ENCODE peak calls at places on chromosomes 6 and 20, in six cellular contexts. P is neural crest cell, C is Panc1, R is breast epithelium, H is hepatocyte, J is AG04450. X is an unnamed sample.

GRCh38 chr6:53896237-53896636 is 101.4 kb downstream of the LRRC1 start:
- DNase-seq in P (no peak), C (no peak), R (no peak), H (no peak), J (no peak), X (no peak)

GRCh38 chr6:10429638-10430427 is 15.0 kb upstream of the TFAP2A start:
- DNase-seq in P (no peak), C (no peak), R (no peak), H (peak), J (no peak), X (no peak)

GRCh38 chr6:145789443-145789842 is 25.2 kb downstream of the FBXO30 start:
- DNase-seq in P (no peak), C (no peak), R (no peak), H (no peak), J (peak), X (no peak)

GRCh38 chr6:111418971-111419693 is 63.9 kb downstream of the REV3L start:
- DNase-seq in P (no peak), C (no peak), R (no peak), H (no peak), J (peak), X (no peak)

GRCh38 chr6:140475086-140475485 is 1100.6 kb upstream of the CITED2 start:
- DNase-seq in P (no peak), C (no peak), R (no peak), H (no peak), J (no peak), X (no peak)

GRCh38 chr6:160177220-160177619 is 55.6 kb downstream of the SLC22A1 start:
- DNase-seq in P (no peak), C (no peak), R (no peak), H (no peak), J (no peak), X (no peak)

GRCh38 chr20:472889-473292 is 10.6 kb upstream of the TBC1D20 start:
- DNase-seq in P (no peak), C (no peak), R (no peak), H (no peak), J (no peak), X (no peak)

GRCh38 chr6:97765480-97765879 is 482.5 kb upstream of the MMS22L start:
- DNase-seq in P (no peak), C (no peak), R (no peak), H (no peak), J (no peak), X (no peak)

GRCh38 chr6:38012573-38012972 is 193.0 kb downstream of the ZFAND3 start:
- DNase-seq in P (peak), C (peak), R (no peak), H (peak), J (peak), X (peak)

GRCh38 chr20:62466071-62466760 is 9.6 kb downstream of the GATA5 start:
- DNase-seq in P (no peak), C (no peak), R (no peak), H (no peak), J (no peak), X (no peak)

GRCh38 chr20:13739726-13740649 is 44.7 kb downstream of the ESF1 start:
- DNase-seq in P (no peak), C (no peak), R (no peak), H (no peak), J (no peak), X (no peak)

GRCh38 chr6:129370268-129370916 is 339.6 kb downstream of the ARHGAP18 start:
- DNase-seq in P (peak), C (peak), R (no peak), H (peak), J (peak), X (no peak)

GRCh38 chr6:110217255-110217654 is 37.0 kb downstream of the CDC40 start:
- DNase-seq in P (no peak), C (no peak), R (no peak), H (no peak), J (peak), X (no peak)

GRCh38 chr20:4898282-4898681 is 103.0 kb downstream of the SLC23A2 start:
- DNase-seq in P (no peak), C (no peak), R (no peak), H (peak), J (peak), X (no peak)

GRCh38 chr6:6699741-6700367 is 111.3 kb downstream of the LY86 start:
- DNase-seq in P (no peak), C (no peak), R (peak), H (peak), J (peak), X (no peak)

GRCh38 chr6:89944826-89945407 is 50.6 kb downstream of the GJA10 start:
- DNase-seq in P (no peak), C (no peak), R (no peak), H (no peak), J (no peak), X (no peak)

GRCh38 chr6:43916924-43917877 is 147.2 kb downstream of the VEGFA start:
- DNase-seq in P (no peak), C (no peak), R (no peak), H (peak), J (no peak), X (no peak)

GRCh38 chr20:41047279-41047974 is 18.8 kb downstream of the TOP1 start:
- DNase-seq in P (no peak), C (no peak), R (no peak), H (no peak), J (no peak), X (no peak)

GRCh38 chr20:62141397-62142251 is 1.6 kb downstream of the PSMA7 start:
- DNase-seq in P (no peak), C (no peak), R (no peak), H (peak), J (no peak), X (no peak)

GRCh38 chr6:85483041-85483700 is 33.3 kb downstream of the NT5E start:
- DNase-seq in P (peak), C (no peak), R (peak), H (peak), J (no peak), X (peak)

GRCh38 chr20:57047281-57048026 is 219.0 kb downstream of the BMP7 start:
- DNase-seq in P (no peak), C (no peak), R (peak), H (no peak), J (no peak), X (no peak)

GRCh38 chr6:53424300-53424699 is 75.5 kb upstream of the ELOVL5 start:
- DNase-seq in P (no peak), C (no peak), R (no peak), H (no peak), J (no peak), X (no peak)

DNA sequence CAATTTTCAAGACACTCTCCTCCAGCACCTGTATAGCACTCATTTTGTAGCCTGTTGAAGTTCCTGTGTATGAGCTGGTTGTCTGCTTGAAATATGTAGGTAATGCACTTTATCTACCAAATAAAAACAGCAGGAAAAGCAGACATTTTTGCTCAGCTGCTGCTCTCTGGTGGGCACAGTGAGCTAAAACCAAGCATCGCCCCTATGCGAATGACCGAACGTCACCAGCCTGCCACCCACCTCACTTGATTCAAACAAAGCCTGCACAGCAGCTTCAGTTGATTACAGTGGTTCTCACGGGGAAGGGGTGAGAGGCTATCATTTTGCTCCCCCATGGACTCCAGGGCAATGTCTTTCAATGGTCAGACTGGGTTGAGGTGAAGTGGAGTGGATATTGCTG is 185.7 kb downstream of the SASH1 start:
- DNase-seq in P (no peak), C (no peak), R (no peak), H (no peak), J (no peak), X (no peak)
- TF ChIP-seq CTCF in P (peak), C (no peak), R (no peak), H (peak), J (peak), X (no peak)

GRCh38 chr6:22519237-22519636 is 50.1 kb upstream of the HDGFL1 start:
- DNase-seq in P (no peak), C (no peak), R (no peak), H (no peak), J (no peak), X (no peak)
- TF ChIP-seq CTCF in P (no peak), C (no peak), R (no peak), H (no peak), J (no peak), X (no peak)

GRCh38 chr20:59645761-59646171 is 41.4 kb downstream of the PHACTR3 start:
- DNase-seq in P (no peak), C (no peak), R (no peak), H (no peak), J (no peak), X (no peak)
- TF ChIP-seq CTCF in P (no peak), C (peak), R (no peak), H (no peak), J (no peak), X (no peak)

GRCh38 chr6:128117916-128118315 is 217.1 kb upstream of the THEMIS start:
- DNase-seq in P (no peak), C (no peak), R (no peak), H (no peak), J (no peak), X (no peak)
- TF ChIP-seq CTCF in P (no peak), C (no peak), R (no peak), H (no peak), J (no peak), X (no peak)

DNA sequence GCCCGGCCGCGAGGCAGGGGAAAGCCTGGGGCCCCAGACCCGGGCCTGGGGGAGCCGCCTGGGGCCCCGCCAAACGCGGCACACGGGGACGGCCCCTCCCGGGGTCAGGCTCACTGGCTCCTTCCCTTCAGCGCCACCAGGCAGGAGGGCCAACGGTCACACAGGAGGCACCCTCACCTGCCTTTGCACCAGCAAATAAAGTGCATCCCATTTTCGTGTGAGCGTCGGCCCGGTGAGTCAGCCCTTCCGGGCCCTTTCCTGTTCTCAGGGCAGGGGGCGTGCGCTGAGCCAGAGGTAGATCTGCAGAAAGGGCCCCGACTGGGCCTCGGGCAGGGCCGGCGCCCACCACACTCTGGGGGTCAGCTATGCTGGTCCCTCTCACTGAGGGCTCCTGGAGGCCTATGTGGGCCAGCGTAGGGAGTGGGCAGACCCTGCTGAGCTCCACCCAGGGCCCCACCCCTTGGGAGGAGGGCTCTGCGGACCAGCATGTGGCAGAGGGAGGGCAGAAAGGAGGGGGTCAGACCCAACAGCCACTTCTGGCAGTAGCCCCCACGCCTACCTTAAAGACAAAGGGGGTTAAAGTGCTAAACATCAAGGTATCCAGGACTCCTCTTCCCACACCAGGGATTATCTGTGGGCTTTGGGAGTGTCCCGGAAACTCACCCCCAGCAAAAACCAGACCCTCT is 931 bp upstream of the UCKL1 start:
- DNase-seq in P (peak), C (no peak), R (no peak), H (peak), J (no peak), X (peak)
- TF ChIP-seq CTCF in P (no peak), C (no peak), R (peak), H (peak), J (peak), X (no peak)

GRCh38 chr6:131084982-131085381 is 21.9 kb upstream of the EPB41L2 start:
- DNase-seq in P (no peak), C (no peak), R (no peak), H (no peak), J (no peak), X (no peak)
- TF ChIP-seq CTCF in P (no peak), C (peak), R (no peak), H (peak), J (peak), X (no peak)

DNA sequence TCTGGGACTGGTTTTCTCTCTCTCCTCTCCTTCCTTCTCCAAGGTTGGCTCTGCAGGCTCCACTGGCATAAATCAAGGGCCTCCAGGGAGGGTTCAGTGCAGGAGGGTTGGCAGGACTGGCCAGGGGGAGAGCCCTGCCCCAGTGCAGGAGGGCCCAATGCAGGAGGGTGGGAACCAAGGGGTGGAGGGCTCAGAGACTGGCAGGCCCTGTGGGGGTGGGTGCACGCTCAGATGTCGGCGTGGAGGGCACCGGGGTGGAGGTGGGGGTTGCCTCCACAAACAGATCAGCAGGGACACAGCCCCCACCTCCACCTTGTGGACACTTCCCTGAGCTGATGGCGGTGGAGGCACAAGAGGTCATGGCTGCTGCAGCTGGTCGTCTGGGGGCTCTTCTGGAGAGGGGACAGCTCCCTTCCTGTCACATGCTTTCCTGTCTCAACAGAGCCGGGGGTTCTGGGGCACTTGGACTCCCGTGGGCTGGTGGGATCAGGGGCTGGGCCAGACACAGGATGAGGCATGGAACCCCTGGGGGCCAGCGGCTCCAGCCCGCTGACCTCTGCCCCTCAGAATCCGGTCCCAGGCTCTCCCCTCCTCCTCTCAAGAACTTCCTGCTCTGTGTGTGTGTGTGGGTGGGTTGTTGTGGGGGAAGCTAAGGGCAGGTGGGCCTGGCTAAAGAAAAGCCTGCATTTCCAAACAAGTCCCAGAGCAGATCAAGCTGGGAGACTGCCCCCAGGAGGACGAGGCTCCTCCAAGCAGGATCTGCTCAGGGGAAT is 2.7 kb upstream of the ABHD16B start:
- DNase-seq in P (no peak), C (no peak), R (no peak), H (no peak), J (peak), X (no peak)
- TF ChIP-seq CTCF in P (peak), C (no peak), R (no peak), H (peak), J (peak), X (peak)